ENCODE peak calls at places on chromosomes 6 and 20, in ten cellular contexts. V is esophagus muscularis mucosa, K is tibial nerve, R is uterus, U is stomach, T is HCT116, Y is K562, A is A549, M is right lobe of liver, N is body of pancreas. W is an unnamed sample.

GRCh38 chr6:18415671-18416340 is 28.7 kb downstream of the RNF144B start:
- DNase-seq in A (no peak), Y (no peak), K (no peak), M (no peak), T (no peak), R (no peak), U (no peak), N (no peak), V (no peak), W (no peak)

GRCh38 chr20:32333181-32333987 is 24.7 kb upstream of the ASXL1 start:
- DNase-seq in T (no peak), R (no peak), V (no peak), A (no peak), M (no peak), Y (no peak), U (no peak), K (no peak), N (peak), W (no peak)

GRCh38 chr6:150730801-150731445 is 131.2 kb downstream of the PLEKHG1 start:
- DNase-seq in A (no peak), N (no peak), U (no peak), M (no peak), T (no peak), R (no peak), K (no peak), Y (no peak), V (no peak), W (no peak)

GRCh38 chr6:77620290-77620882 is 32.5 kb upstream of the MEI4 start:
- DNase-seq in V (no peak), U (peak), K (no peak), M (no peak), N (peak), R (no peak), Y (no peak), A (no peak), T (peak), W (no peak)

GRCh38 chr20:49701313-49701731 is 12.4 kb downstream of the B4GALT5 start:
- DNase-seq in T (no peak), U (no peak), Y (no peak), R (no peak), M (no peak), N (no peak), K (no peak), A (no peak), V (no peak), W (no peak)

GRCh38 chr6:170346649-170347048 is 40.1 kb downstream of the FAM120B start:
- DNase-seq in N (no peak), U (no peak), V (no peak), M (no peak), K (no peak), A (no peak), R (no peak), T (no peak), Y (no peak), W (no peak)

GRCh38 chr6:137416376-137417109 is 77.7 kb downstream of the OLIG3 start:
- DNase-seq in A (no peak), R (no peak), Y (no peak), M (no peak), K (no peak), T (no peak), N (no peak), U (no peak), V (no peak), W (no peak)

GRCh38 chr6:33620158-33620583 is 951 bp upstream of the ITPR3 start:
- DNase-seq in R (no peak), K (no peak), V (no peak), M (peak), A (no peak), U (peak), N (peak), Y (peak), T (no peak), W (peak)

GRCh38 chr6:2626381-2626780 is 124.3 kb downstream of the MYLK4 start:
- DNase-seq in V (no peak), N (no peak), R (no peak), U (no peak), M (no peak), T (no peak), Y (no peak), K (no peak), A (no peak), W (no peak)

GRCh38 chr6:69390125-69390524 is 406.7 kb downstream of the LMBRD1 start:
- DNase-seq in U (no peak), R (no peak), M (no peak), T (no peak), A (no peak), V (no peak), N (no peak), Y (no peak), K (no peak), W (no peak)

GRCh38 chr6:12545837-12546658 is 170.5 kb upstream of the PHACTR1 start:
- DNase-seq in A (peak), R (no peak), K (no peak), V (no peak), Y (no peak), M (no peak), T (peak), N (no peak), U (no peak), W (peak)

GRCh38 chr20:18288748-18289705 is 700 bp downstream of the ZNF133 start:
- DNase-seq in U (no peak), M (no peak), V (no peak), K (no peak), A (peak), T (no peak), R (no peak), Y (peak), N (no peak), W (no peak)

GRCh38 chr20:32443386-32443974 is 85.3 kb downstream of the ASXL1 start:
- DNase-seq in Y (no peak), R (no peak), M (no peak), U (no peak), K (no peak), A (no peak), V (no peak), T (no peak), N (no peak), W (peak)

GRCh38 chr20:50762435-50763201 is 31.2 kb downstream of the PARD6B start:
- DNase-seq in N (peak), Y (no peak), K (no peak), M (peak), U (peak), V (no peak), R (peak), A (peak), T (no peak), W (no peak)

DNA sequence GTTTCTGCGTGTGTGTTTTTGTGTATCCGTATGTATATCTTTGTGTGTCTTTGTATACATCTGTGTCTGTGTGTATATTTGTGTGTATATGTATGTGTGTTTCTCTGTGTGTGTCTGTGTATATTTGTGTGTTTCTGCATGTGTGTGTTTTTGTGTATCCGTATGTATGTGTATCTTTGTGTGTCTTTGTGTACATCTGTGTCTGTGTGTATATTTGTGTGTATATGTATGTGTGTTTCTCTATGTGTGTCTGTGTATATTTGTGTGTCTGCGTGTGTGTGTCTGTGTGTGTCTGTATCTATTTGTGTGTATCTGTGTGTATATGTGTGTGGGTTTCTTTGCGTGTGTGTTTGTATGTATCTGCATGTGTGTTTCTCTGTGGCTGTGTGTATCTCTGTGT is 192.6 kb downstream of the CDH4 start:
- DNase-seq in M (no peak), U (no peak), A (no peak), R (no peak), K (no peak), N (no peak), V (no peak), T (no peak), Y (no peak), W (no peak)
- H3K4me3 ChIP-seq in M (no peak), U (no peak), A (no peak), R (no peak), K (no peak), N (no peak), V (no peak), T (no peak), Y (no peak), W (no peak)

GRCh38 chr6:108562503-108562993 is 1.8 kb downstream of the FOXO3 start:
- DNase-seq in T (peak), K (peak), N (peak), M (peak), V (peak), R (peak), Y (peak), A (peak), U (peak), W (peak)
- TF ChIP-seq POLR2A in T (no peak), K (peak), N (peak), M (peak), V (peak), R (peak), Y (no peak), A (no peak), U (peak), W (peak)

DNA sequence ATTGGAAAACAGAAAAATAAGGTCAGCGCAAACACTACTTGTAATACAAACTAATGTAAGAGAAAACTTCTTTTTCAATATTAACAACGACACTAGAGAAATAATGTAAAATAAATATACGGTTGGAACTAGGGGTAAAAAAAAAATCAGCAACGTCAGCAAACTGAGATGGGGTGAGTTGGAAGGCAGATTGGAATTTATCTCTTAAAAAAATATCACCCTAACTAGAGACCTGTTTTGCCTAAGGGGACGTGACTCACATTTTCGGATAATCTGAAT is 722 bp upstream of the UTRN start:
- DNase-seq in T (no peak), V (no peak), M (no peak), N (no peak), R (no peak), U (no peak), A (no peak), Y (no peak), K (no peak), W (no peak)
- H3K4me3 ChIP-seq in T (peak), V (peak), M (peak), N (peak), R (peak), U (peak), A (peak), Y (peak), K (peak), W (peak)

GRCh38 chr20:62898970-62899632 is 27.2 kb downstream of the DIDO1 start:
- DNase-seq in Y (no peak), R (no peak), T (no peak), U (no peak), M (no peak), K (no peak), N (no peak), V (no peak), A (no peak), W (no peak)

GRCh38 chr20:62896526-62896925 is 29.8 kb downstream of the DIDO1 start:
- DNase-seq in T (no peak), N (no peak), Y (no peak), R (no peak), M (no peak), V (no peak), K (no peak), A (no peak), U (no peak), W (no peak)

GRCh38 chr20:62897666-62898065 is 28.6 kb downstream of the DIDO1 start:
- DNase-seq in K (no peak), T (no peak), N (no peak), V (no peak), Y (no peak), R (no peak), M (no peak), U (no peak), A (no peak), W (no peak)

GRCh38 chr20:62899633-62900051 is 26.7 kb downstream of the DIDO1 start:
- DNase-seq in U (no peak), R (no peak), N (no peak), A (no peak), K (no peak), V (no peak), Y (no peak), T (no peak), M (no peak), W (no peak)

GRCh38 chr20:62898093-62898964 is 28.0 kb downstream of the DIDO1 start:
- DNase-seq in Y (no peak), U (no peak), R (no peak), N (no peak), M (no peak), A (no peak), T (no peak), K (no peak), V (no peak), W (no peak)
- TF ChIP-seq POLR2A in Y (no peak), U (no peak), R (no peak), N (no peak), M (no peak), A (no peak), T (no peak), K (no peak), V (no peak), W (no peak)

DNA sequence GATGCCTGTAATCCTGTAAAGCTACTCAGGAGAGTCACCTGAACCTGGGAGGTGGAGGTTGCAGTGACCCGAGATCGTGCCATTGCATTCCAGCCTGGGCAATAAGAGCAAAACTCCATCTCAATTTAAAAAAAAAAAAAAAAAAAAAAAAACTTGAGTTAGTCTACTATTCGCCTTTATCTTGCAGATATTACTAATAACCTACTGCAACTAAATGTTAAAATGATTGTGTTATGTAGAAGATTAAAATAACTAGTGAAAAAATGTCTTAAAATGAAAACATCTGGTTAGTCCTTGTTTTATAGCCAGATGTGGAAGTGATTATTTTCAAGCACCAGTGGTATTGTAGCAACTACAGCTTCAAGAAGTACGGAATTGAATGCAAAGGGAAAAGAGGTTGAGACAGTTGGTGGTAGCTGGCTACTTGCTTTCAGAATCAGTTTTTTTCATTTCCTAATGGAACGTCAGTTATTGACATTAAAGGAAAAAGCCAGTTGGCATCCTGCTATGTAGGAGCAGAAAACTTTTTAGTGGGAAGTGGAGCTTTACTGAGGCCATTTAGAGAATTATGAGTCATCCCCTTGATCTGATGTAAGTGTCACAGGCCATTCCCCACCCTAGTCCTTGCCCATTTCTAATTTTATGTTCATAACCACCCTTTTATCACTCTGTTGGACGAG is 43.8 kb upstream of the DYNLRB1 start:
- DNase-seq in M (no peak), K (no peak), Y (peak), T (peak), U (no peak), N (no peak), R (no peak), A (no peak), V (no peak), W (no peak)
- H3K4me3 ChIP-seq in M (no peak), K (no peak), Y (no peak), T (no peak), U (no peak), N (no peak), R (no peak), A (no peak), V (no peak), W (no peak)

GRCh38 chr6:52566201-52566600 is 10.7 kb downstream of the TRAM2 start:
- DNase-seq in T (no peak), N (no peak), A (no peak), U (no peak), R (no peak), M (no peak), Y (no peak), K (no peak), V (no peak), W (no peak)

GRCh38 chr6:52566853-52567279 is 10.0 kb downstream of the TRAM2 start:
- DNase-seq in V (no peak), R (no peak), A (peak), T (no peak), Y (no peak), N (no peak), M (no peak), U (no peak), K (no peak), W (no peak)

GRCh38 chr6:52571099-52571755 is 5.6 kb downstream of the TRAM2 start:
- DNase-seq in A (no peak), T (no peak), V (no peak), M (no peak), K (no peak), U (no peak), Y (no peak), N (no peak), R (no peak), W (no peak)

GRCh38 chr6:52570291-52570700 is 6.6 kb downstream of the TRAM2 start:
- DNase-seq in T (no peak), V (no peak), A (no peak), M (no peak), N (no peak), R (peak), K (no peak), Y (no peak), U (no peak), W (no peak)

GRCh38 chr6:52568320-52568719 is 8.5 kb downstream of the TRAM2 start:
- DNase-seq in V (no peak), A (no peak), N (no peak), K (no peak), U (no peak), M (no peak), Y (no peak), T (no peak), R (no peak), W (no peak)
- TF ChIP-seq POLR2A in V (no peak), A (no peak), N (no peak), K (no peak), U (no peak), M (no peak), Y (no peak), T (no peak), R (no peak), W (no peak)

GRCh38 chr20:58926802-58927489 is 54.1 kb upstream of the NELFCD start:
- DNase-seq in M (no peak), R (no peak), Y (no peak), V (peak), N (no peak), T (no peak), A (no peak), K (no peak), U (no peak), W (no peak)
- H3K4me3 ChIP-seq in M (no peak), R (no peak), Y (no peak), V (no peak), N (no peak), T (no peak), A (no peak), K (no peak), U (no peak), W (no peak)

GRCh38 chr20:61861054-61861841 is 204.4 kb downstream of the TAF4 start:
- DNase-seq in U (no peak), R (no peak), Y (no peak), N (no peak), V (no peak), M (no peak), T (no peak), K (no peak), A (no peak), W (no peak)
- TF ChIP-seq POLR2A in U (no peak), R (no peak), Y (no peak), N (no peak), V (no peak), M (no peak), T (no peak), K (no peak), A (no peak), W (no peak)

DNA sequence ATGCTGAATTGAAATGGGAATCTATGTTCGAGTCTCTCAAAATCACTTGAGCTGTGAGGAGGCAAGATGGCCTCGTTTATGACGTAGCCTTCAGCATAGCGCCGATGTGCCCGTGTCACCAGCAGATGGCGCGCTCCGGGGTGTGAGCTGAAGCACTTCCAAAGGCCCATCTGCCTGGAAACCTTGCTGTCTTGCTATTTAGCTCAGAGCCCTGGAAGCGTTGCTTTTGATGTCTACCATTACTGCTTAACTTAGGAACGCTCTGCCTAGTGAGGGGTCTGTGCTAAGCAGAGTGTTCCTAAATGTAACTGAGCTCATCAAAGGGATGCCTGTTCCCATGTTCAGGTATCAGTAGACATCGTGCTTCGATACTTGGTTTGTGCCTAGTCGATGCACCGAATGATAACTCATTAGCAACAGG is 67.7 kb downstream of the SYCP2L start:
- DNase-seq in A (peak), K (peak), Y (peak), V (peak), M (peak), N (peak), U (peak), R (peak), T (peak), W (peak)
- H3K4me3 ChIP-seq in A (no peak), K (no peak), Y (no peak), V (no peak), M (no peak), N (no peak), U (no peak), R (no peak), T (no peak), W (no peak)